ENCODE peak calls at places on chromosomes 12 and 14, in five cellular contexts. Y, P, H, T and L are unnamed samples.

GRCh38 chr14:102279688-102280348 is 25.1 kb downstream of the MOK start:
- DNase-seq in Y (no peak), P (no peak), H (no peak), T (no peak), L (peak)

GRCh38 chr12:116143883-116144266 is 133.6 kb downstream of the MED13L start:
- DNase-seq in Y (no peak), P (no peak), H (no peak), T (no peak), L (no peak)

GRCh38 chr14:70822706-70823185 is 13.4 kb upstream of the MAP3K9 start:
- DNase-seq in Y (peak), P (no peak), H (no peak), T (no peak), L (no peak)

GRCh38 chr14:105316968-105317498 is 2.5 kb downstream of the PACS2 start:
- DNase-seq in Y (no peak), P (peak), H (no peak), T (no peak), L (no peak)

GRCh38 chr14:60266021-60266937 is 17.3 kb downstream of the PPM1A start:
- DNase-seq in Y (no peak), P (no peak), H (peak), T (no peak), L (no peak)

GRCh38 chr14:24131549-24131966 is 1.1 kb downstream of the FITM1 start:
- DNase-seq in Y (no peak), P (no peak), H (no peak), T (no peak), L (no peak)

GRCh38 chr14:73729556-73730265 is 15.5 kb upstream of the PNMA1 start:
- DNase-seq in Y (no peak), P (no peak), H (no peak), T (no peak), L (no peak)

GRCh38 chr14:55579724-55580400 is at the start of gene KTN1:
- DNase-seq in Y (peak), P (peak), H (peak), T (peak), L (peak)

GRCh38 chr12:85784096-85784720 is 52.0 kb downstream of the RASSF9 start:
- DNase-seq in Y (no peak), P (no peak), H (no peak), T (no peak), L (no peak)

GRCh38 chr12:92863255-92863654 is 65.8 kb downstream of the EEA1 start:
- DNase-seq in Y (peak), P (no peak), H (peak), T (no peak), L (no peak)

GRCh38 chr12:57605308-57606015 is 838 bp downstream of the DTX3 start:
- DNase-seq in Y (no peak), P (no peak), H (no peak), T (no peak), L (no peak)

GRCh38 chr14:55103005-55103640 is 25.9 kb upstream of the LGALS3 start:
- DNase-seq in Y (no peak), P (no peak), H (no peak), T (no peak), L (no peak)

GRCh38 chr12:5440973-5441372 is 9.1 kb downstream of the NTF3 start:
- DNase-seq in Y (no peak), P (no peak), H (no peak), T (no peak), L (no peak)

GRCh38 chr14:52267501-52268190 is at the start of gene PTGDR:
- DNase-seq in Y (no peak), P (no peak), H (no peak), T (peak), L (no peak)